ENCODE peak calls at places on chromosomes 12 and 14, in four cellular contexts. E is DND-41, W is astrocyte of the spinal cord, Y is HFF-Myc. A is an unnamed sample.

GRCh38 chr14:94390372-94391086 is 2.1 kb upstream of the SERPINA1 start:
- DNase-seq in W (no peak), E (no peak), Y (no peak), A (no peak)

GRCh38 chr12:113445544-113446176 is 23.5 kb downstream of the SDSL start:
- DNase-seq in W (no peak), Y (no peak), E (peak; percentile 46), A (no peak)

GRCh38 chr14:24710403-24711063 is 76.5 kb upstream of the GZMB start:
- DNase-seq in E (peak; percentile 60), Y (peak; percentile 33), W (peak; percentile 47), A (peak; percentile 2)

GRCh38 chr12:126210448-126210847 is 1145.2 kb downstream of the AACS start:
- DNase-seq in W (no peak), E (no peak), Y (no peak), A (no peak)

GRCh38 chr12:92739099-92739498 is 36.3 kb downstream of the PLEKHG7 start:
- DNase-seq in W (no peak), Y (no peak), E (no peak), A (no peak)

GRCh38 chr12:106767954-106768501 is 6.5 kb upstream of the RIC8B start:
- DNase-seq in W (peak; percentile 38), Y (no peak), E (no peak), A (peak; percentile 62)

GRCh38 chr14:77303417-77304156 is 17.1 kb downstream of the POMT2 start:
- DNase-seq in E (no peak), W (peak; percentile 95), Y (peak; percentile 56), A (peak; percentile 89)

GRCh38 chr12:132506730-132507538 is 17.0 kb downstream of the FBRSL1 start:
- DNase-seq in W (peak; percentile 63), E (peak; percentile 53), Y (peak; percentile 61), A (peak; percentile 16)

GRCh38 chr12:62517887-62518286 is 51.3 kb downstream of the MON2 start:
- DNase-seq in W (no peak), Y (no peak), E (no peak), A (no peak)

GRCh38 chr12:90065301-90065801 is 356.7 kb upstream of the ATP2B1 start:
- DNase-seq in W (no peak), Y (no peak), E (no peak), A (peak; percentile 36)

GRCh38 chr14:105700622-105701288 is 174.4 kb downstream of the TMEM121 start:
- DNase-seq in Y (no peak), W (no peak), E (no peak), A (no peak)

GRCh38 chr12:47323802-47324201 is 244.0 kb upstream of the AMIGO2 start:
- DNase-seq in E (no peak), Y (no peak), W (no peak), A (no peak)

GRCh38 chr14:44316647-44317432 is 190.2 kb downstream of the FSCB start:
- DNase-seq in E (no peak), Y (peak; percentile 74), W (peak; percentile 94), A (peak; percentile 98)

GRCh38 chr12:45401008-45401407 is 185.1 kb downstream of the ANO6 start:
- DNase-seq in W (no peak), Y (no peak), E (no peak), A (no peak)

GRCh38 chr12:122326597-122326996 is 60.3 kb upstream of the VPS33A start:
- DNase-seq in E (peak; percentile 16), Y (no peak), W (no peak), A (no peak)

GRCh38 chr12:57008113-57008687 is 1.9 kb upstream of the ZBTB39 start:
- DNase-seq in W (peak; percentile 73), Y (peak; percentile 62), E (peak; percentile 43), A (peak; percentile 20)

GRCh38 chr14:46717211-46717610 is 65.6 kb upstream of the RPL10L start:
- DNase-seq in W (peak; percentile 30), E (no peak), Y (no peak), A (no peak)

GRCh38 chr14:38255408-38255672 is 553 bp downstream of the CLEC14A start:
- DNase-seq in Y (no peak), E (no peak), W (peak; percentile 7), A (no peak)

GRCh38 chr12:123996581-123996980 is 23.6 kb downstream of the ZNF664 start:
- DNase-seq in W (no peak), E (no peak), Y (no peak), A (no peak)

GRCh38 chr14:24232645-24233537 is at the start of gene GMPR2:
- DNase-seq in E (no peak), Y (no peak), W (no peak), A (no peak)

GRCh38 chr14:38363217-38363616 is 107.3 kb upstream of the CLEC14A start:
- DNase-seq in E (no peak), W (no peak), Y (no peak), A (no peak)

GRCh38 chr14:39368261-39368959 is 63.8 kb downstream of the FBXO33 start:
- DNase-seq in W (peak; percentile 81), E (peak; percentile 49), Y (peak; percentile 64), A (no peak)

GRCh38 chr12:13435535-13435934 is 239.0 kb downstream of the EMP1 start:
- DNase-seq in W (peak; percentile 66), E (no peak), Y (no peak), A (no peak)

DNA sequence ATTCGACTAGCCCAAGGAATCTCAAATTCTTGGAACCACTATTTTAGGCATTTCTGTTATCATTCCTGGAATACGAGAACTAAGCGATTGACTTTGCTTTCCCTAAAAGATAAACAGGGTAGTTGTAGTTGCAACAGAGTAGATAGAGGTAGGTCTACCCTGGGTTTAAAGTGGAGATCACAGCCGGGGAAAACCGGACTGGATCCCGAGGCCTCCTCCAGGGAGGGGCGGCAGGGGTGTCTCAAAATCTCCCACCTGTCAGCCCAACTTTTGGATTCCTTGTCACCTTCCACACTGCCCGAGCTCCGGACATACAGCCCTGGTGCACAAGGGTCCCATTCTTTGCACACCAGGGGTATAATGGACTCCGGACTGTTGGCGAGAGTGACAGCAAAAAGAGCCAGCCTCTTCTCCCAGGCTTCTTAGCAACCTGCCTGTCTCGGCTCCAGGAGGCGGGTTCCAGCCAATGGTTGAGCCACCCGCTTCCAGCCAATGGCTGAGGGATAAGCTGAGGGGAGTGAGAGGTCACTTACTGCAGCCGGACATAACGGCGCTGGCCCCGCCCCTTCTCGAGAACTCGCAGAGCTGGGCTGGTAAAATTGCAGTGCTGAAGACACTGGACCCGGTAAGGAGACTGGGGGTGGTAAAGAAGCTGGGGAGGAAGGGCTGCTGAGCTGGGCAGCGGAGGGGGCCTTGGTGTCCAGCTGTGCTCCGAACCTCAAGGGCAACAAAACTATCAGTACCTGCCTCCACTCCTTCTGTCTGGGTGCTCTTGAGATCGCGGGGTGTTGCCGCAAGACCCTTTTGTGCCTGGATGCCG is at the start of gene SUOX:
- DNase-seq in E (no peak), W (peak; percentile 98), Y (peak; percentile 91), A (peak; percentile 94)
- H3K4me3 ChIP-seq in E (no peak within 1 kb of the TSS), W (peak within 1 kb of the TSS; percentile 89), Y (peak within 1 kb of the TSS; percentile 81), A (peak within 1 kb of the TSS; percentile 93)

GRCh38 chr14:31418440-31418839 is 1.9 kb downstream of the HEATR5A start:
- DNase-seq in E (no peak), W (no peak), Y (no peak), A (no peak)

GRCh38 chr14:31419179-31420012 is 954 bp downstream of the HEATR5A start:
- DNase-seq in E (no peak), W (peak; percentile 53), Y (no peak), A (no peak)

GRCh38 chr14:31420013-31420318 is 384 bp downstream of the HEATR5A start:
- DNase-seq in W (no peak), Y (no peak), E (no peak), A (no peak)

GRCh38 chr14:31421200-31421599 is 850 bp upstream of the HEATR5A start:
- DNase-seq in E (no peak), Y (no peak), W (no peak), A (no peak)

DNA sequence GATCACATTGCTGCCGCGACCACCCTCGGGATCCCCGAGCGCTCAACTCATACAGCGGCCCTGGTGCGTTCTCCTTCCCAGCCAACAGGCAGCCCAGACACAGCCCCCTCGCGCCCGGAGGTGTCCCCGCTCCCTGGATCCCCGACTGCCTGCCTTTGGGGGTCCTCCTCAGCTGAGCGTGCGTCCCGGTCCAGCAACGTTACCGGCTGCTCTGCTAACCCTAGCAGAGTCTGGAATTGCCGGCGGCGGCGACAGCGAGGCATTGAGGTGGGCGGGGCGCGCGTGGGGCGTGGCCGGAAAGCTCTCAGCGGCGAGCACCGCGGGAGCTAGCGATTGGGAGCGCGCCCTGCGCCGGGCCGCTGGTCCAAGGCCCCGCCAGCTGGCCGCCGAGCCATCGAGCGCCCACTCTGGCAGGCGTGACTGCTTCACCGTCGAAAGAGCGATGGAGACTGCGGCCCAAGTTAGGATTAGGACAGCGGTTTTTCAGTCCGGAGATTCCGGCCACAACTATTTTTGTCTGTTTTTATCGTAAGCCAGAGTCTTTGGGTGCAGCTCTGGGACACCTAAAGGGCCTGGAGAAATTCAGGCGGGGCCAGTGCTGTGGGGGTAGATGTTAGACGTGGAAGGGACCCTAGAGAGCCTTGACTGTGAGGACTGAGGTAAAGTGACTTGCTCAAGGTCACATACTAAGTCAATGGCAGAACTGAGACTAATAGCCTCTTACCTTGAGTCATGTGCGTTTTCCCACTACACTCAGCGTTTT is at the start of gene HEATR5A:
- DNase-seq in E (peak; percentile 85), W (peak; percentile 97), Y (peak; percentile 65), A (peak; percentile 84)
- TF ChIP-seq CTCF in E (peak; percentile 38), W (peak; percentile 27), Y (no peak), A (no peak)

GRCh38 chr12:2263921-2264320 is 211.1 kb downstream of the CACNA1C start:
- DNase-seq in Y (no peak), W (no peak), E (no peak), A (no peak)
- H3K4me3 ChIP-seq in Y (no peak overlapping the region), W (no peak overlapping the region), E (no peak overlapping the region), A (no peak overlapping the region)

DNA sequence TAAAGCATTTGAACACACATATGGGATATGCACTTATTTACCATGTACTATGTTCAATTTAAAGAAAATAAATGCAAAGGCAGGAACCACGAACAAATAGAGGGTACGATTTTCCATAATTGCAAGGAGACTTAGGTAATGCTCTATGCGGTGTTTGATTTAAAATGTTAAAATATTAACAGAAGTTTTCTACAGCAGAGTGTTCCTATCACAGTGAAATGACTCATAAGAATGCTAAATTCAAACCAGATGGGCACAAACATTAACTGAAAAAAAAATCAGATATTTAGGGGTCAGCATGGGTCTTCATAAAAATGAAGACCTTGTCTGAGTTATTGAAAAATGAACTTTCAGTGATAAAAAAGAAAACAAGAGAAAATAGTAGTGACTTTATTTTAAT is 65.4 kb downstream of the LLPH start:
- DNase-seq in E (no peak), W (peak; percentile 59), Y (no peak), A (no peak)
- TF ChIP-seq CTCF in E (no peak), W (no peak), Y (no peak), A (no peak)